ENCODE peak calls at places on chromosomes 2 and 18, in four cellular contexts. S is posterior cingulate gyrus, Q is KBM-7, V is NCI-H524. X is an unnamed sample.

GRCh38 chr2:64141711-64142405 is 2.4 kb downstream of the PELI1 start:
- DNase-seq in Q (no peak), S (no peak), V (no peak), X (no peak)

GRCh38 chr2:16798472-16798871 is 132.8 kb upstream of the CYRIA start:
- DNase-seq in Q (no peak), S (no peak), V (no peak), X (no peak)

GRCh38 chr2:26212011-26212410 is 32.4 kb downstream of the HADHA start:
- DNase-seq in Q (no peak), S (no peak), V (no peak), X (no peak)

GRCh38 chr2:106018141-106018540 is 176.0 kb downstream of the UXS1 start:
- DNase-seq in V (no peak), S (no peak), Q (no peak), X (no peak)

GRCh38 chr2:128774320-128775063 is 455.8 kb upstream of the HS6ST1 start:
- DNase-seq in Q (no peak), V (no peak), S (no peak), X (no peak)

GRCh38 chr2:195520671-195521155 is 136.3 kb upstream of the SLC39A10 start:
- DNase-seq in V (no peak), Q (no peak), S (no peak), X (no peak)

GRCh38 chr18:35099911-35100310 is 58.7 kb downstream of the MAPRE2 start:
- DNase-seq in V (no peak), S (no peak), Q (no peak), X (no peak)

GRCh38 chr2:64837925-64838641 is 151.1 kb upstream of the SLC1A4 start:
- DNase-seq in Q (peak), S (no peak), V (no peak), X (no peak)

GRCh38 chr2:79832540-79833234 is 319.8 kb downstream of the CTNNA2 start:
- DNase-seq in V (no peak), S (no peak), Q (no peak), X (no peak)

GRCh38 chr2:134132487-134132857 is 121.4 kb upstream of the MGAT5 start:
- DNase-seq in Q (no peak), V (no peak), S (no peak), X (no peak)

GRCh38 chr2:22788749-22789148 is 596.2 kb upstream of the KLHL29 start:
- DNase-seq in V (no peak), S (no peak), Q (no peak), X (no peak)

GRCh38 chr2:158060862-158061435 is 40.7 kb upstream of the UPP2 start:
- DNase-seq in V (no peak), Q (no peak), S (no peak), X (no peak)

GRCh38 chr2:189835855-189836558 is 51.8 kb downstream of the PMS1 start:
- DNase-seq in V (no peak), S (no peak), Q (no peak), X (no peak)

GRCh38 chr18:10519999-10520935 is 5.6 kb upstream of the NAPG start:
- DNase-seq in Q (peak), S (peak), V (peak), X (peak)

X was measured in endothelial cell.